ENCODE peak calls at places on chromosomes 2 and 18, in seven cellular contexts. W is AG04450; P is A549; D is CD4-positive, CD25-positive, alpha-beta regulatory T cell; N is mammary epithelial cell; L is HCT116; G is H9. M is an unnamed sample.

GRCh38 chr2:150127995-150128394 is 359.5 kb downstream of the RND3 start:
- DNase-seq in W (no peak), P (no peak), D (no peak), N (peak), L (no peak), G (no peak), M (no peak)

GRCh38 chr2:151946856-151947523 is 118.8 kb upstream of the ARL5A start:
- DNase-seq in W (no peak), P (peak), D (no peak), N (no peak), L (peak), G (peak), M (peak)

GRCh38 chr2:29921560-29921915 is at the start of gene ALK:
- DNase-seq in W (peak), P (peak), D (no peak), N (peak), L (no peak), G (peak), M (peak)

GRCh38 chr2:239292956-239293355 is 107.9 kb downstream of the HDAC4 start:
- DNase-seq in W (no peak), P (no peak), D (no peak), N (no peak), L (no peak), G (no peak), M (no peak)

GRCh38 chr2:135011633-135012032 is 35.6 kb downstream of the MAP3K19 start:
- DNase-seq in W (no peak), P (no peak), D (no peak), N (no peak), L (no peak), G (no peak), M (no peak)

GRCh38 chr2:231037731-231038482 is 584 bp downstream of the C2orf72 start:
- DNase-seq in W (no peak), P (peak), D (no peak), N (no peak), L (no peak), G (no peak), M (no peak)

GRCh38 chr2:240991378-240992263 is 6.8 kb upstream of the SNED1 start:
- DNase-seq in W (peak), P (peak), D (no peak), N (peak), L (peak), G (peak), M (no peak)

GRCh38 chr2:128414946-128415767 is 96.5 kb upstream of the HS6ST1 start:
- DNase-seq in W (no peak), P (no peak), D (no peak), N (no peak), L (no peak), G (peak), M (no peak)

GRCh38 chr2:24731923-24732322 is 61.3 kb downstream of the PTRHD1 start:
- DNase-seq in W (no peak), P (no peak), D (no peak), N (no peak), L (no peak), G (no peak), M (no peak)

GRCh38 chr18:55419939-55420664 is 167.9 kb downstream of the TCF4 start:
- DNase-seq in W (no peak), P (no peak), D (no peak), N (no peak), L (no peak), G (no peak), M (no peak)
- H3K27ac ChIP-seq in W (peak), P (no peak), D (no peak), N (no peak), L (no peak), G (peak), M (no peak)

DNA sequence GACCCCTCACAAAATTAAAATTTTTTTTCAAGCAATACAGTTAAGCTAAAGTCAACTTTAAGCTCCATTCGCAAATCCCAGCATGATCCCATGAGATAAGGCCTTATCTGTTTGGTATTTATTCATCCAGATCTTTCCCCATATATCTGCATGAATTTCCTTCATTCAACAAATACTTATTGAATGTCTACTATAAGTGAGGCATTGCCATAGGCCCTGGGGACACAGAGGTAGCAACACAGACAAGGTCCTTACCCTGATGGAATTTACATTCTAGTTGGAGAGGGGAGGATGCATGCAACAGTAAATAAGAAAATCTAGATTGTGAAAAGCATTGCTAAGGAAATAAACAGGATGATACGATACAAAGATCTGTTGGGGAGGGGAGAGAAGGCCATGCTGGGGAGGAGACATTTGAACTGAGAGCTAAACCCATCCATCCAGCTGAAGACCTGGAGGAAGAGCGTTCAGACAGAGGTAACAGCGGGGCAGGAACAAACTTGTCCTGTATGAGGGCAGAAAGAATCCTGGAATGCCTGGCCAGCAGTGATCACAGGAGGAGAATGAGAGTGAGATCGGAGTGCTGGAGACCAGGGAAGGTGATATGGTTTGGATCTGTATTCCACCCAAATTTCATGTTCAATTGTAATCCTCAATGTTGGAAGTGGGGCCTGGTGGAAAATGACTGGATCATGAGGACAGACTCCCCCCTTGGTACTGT is 71.6 kb downstream of the SDC1 start:
- DNase-seq in W (no peak), P (no peak), D (no peak), N (peak), L (no peak), G (peak), M (no peak)
- H3K27ac ChIP-seq in W (no peak), P (no peak), D (no peak), N (peak), L (no peak), G (no peak), M (no peak)

DNA sequence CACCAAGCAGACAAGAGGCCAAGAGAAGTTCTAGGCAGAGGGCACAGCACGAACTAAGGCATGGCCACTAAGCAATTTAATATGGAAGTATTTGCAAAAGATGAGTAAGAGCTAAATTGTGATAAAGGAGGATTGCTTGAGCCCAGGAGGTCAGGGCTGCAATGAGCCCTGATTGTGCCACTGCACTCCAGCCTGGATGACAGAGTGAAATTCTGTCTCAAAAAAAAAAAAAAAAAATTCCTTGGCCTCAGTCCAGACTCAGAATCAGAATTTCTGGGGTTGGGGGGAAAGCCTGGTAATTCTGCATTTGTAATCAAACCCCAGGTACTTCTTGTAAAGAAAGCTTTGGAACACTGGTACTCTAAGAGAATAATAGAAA is 46.8 kb upstream of the RTN4 start:
- DNase-seq in W (no peak), P (no peak), D (no peak), N (no peak), L (no peak), G (no peak), M (no peak)
- H3K27ac ChIP-seq in W (no peak), P (peak), D (no peak), N (no peak), L (no peak), G (no peak), M (no peak)

GRCh38 chr2:190447766-190448165 is 39.6 kb downstream of the MFSD6 start:
- DNase-seq in W (no peak), P (no peak), D (no peak), N (no peak), L (no peak), G (no peak), M (no peak)

GRCh38 chr2:190444954-190445353 is 36.8 kb downstream of the MFSD6 start:
- DNase-seq in W (no peak), P (no peak), D (no peak), N (no peak), L (no peak), G (no peak), M (no peak)

GRCh38 chr2:190449925-190450324 is 41.8 kb downstream of the MFSD6 start:
- DNase-seq in W (no peak), P (no peak), D (no peak), N (no peak), L (no peak), G (no peak), M (no peak)

GRCh38 chr2:190446193-190446592 is 38.0 kb downstream of the MFSD6 start:
- DNase-seq in W (no peak), P (no peak), D (no peak), N (no peak), L (no peak), G (no peak), M (no peak)

DNA sequence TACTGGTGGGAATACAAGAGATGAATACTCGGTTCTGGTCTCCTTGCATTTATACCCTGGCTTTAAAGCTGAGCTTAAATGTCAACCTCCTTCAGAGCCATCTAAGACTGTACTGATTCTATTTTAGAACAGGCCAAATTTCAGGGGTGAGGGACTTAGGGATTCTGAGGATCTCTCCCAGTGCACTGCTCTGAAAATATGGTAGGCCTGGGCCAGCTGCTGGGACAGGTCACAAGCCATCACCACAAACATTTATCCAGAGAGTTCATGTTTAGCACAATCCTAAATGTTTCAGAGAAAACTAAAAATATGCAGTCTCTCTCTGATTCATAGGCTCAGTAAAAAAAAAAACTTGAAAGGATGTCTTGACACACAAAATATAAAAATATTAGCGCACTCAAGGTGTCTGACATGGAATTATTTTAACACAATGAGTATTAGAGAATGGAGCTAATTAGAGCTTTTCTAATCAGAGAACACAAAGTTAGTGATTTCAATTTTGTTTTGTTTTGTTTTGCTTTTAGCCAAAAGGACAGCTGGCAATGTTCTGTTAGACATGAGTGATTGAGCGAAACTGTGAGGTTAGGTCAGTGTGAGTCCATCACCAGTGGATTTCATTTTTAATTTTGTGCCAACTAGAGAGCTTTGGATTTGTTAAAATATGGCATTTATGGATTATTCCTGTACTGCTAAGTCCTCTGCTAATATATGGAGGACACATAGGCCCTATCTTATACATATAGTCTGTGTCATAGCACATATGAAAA is 38.8 kb downstream of the MFSD6 start:
- DNase-seq in W (no peak), P (no peak), D (no peak), N (no peak), L (no peak), G (no peak), M (no peak)
- H3K27ac ChIP-seq in W (no peak), P (no peak), D (no peak), N (no peak), L (no peak), G (no peak), M (no peak)

DNA sequence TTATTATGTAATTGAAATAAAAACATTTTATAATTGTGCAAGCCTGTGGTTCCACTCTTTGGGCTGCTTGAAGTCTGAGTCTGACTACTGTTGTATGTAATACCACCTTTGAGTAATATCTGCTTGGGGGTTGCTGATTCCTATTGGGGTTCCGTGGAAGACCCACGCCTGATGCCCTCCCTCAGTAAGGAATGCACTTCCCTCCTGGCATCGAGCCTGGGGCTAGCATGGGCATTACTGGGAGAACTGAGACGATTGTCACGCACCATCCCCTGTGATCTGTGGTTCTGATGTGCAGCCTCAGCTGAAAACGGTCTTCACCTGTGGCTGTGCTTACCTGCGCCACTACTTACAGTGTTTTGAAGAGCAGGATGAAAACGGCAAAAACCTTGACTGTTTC is 32.7 kb upstream of the RBM44 start:
- DNase-seq in W (no peak), P (no peak), D (no peak), N (no peak), L (no peak), G (no peak), M (no peak)
- H3K27ac ChIP-seq in W (peak), P (no peak), D (no peak), N (no peak), L (no peak), G (no peak), M (no peak)

M was measured in iPS DF 6.9.